ENCODE peak calls at places on chromosomes 16 and 17, in ten cellular contexts. H is type B pancreatic cell; U is omental fat pad; G is B cell; S is aorta; O is NCI-H1694; V is CD8-positive, alpha-beta memory T cell; Z is PC-3; I is activated CD4-positive, alpha-beta T cell treated with anti-CD3 and anti-CD28 coated beads, Interleukin-2, amount 50 U/mL, for 4 hours; X is astrocyte of the hippocampus. K is an unnamed sample.

GRCh38 chr16:69412287-69412686 is 12.1 kb upstream of the CYB5B start:
- DNase-seq in H (no peak), U (no peak), G (no peak), S (no peak), O (no peak), V (no peak), Z (no peak), I (no peak), X (peak), K (peak)

GRCh38 chr17:39573447-39574298 is 34.0 kb downstream of the NEUROD2 start:
- DNase-seq in H (no peak), U (no peak), G (no peak), S (peak), O (no peak), V (no peak), Z (peak), I (no peak), X (peak), K (peak)

GRCh38 chr17:75731086-75731715 is 9.9 kb downstream of the ITGB4 start:
- DNase-seq in H (no peak), U (no peak), G (no peak), S (no peak), O (no peak), V (no peak), Z (no peak), I (no peak), X (no peak), K (no peak)

GRCh38 chr17:48756816-48757215 is 28.3 kb upstream of the HOXB13 start:
- DNase-seq in H (no peak), U (no peak), G (no peak), S (no peak), O (no peak), V (no peak), Z (peak), I (no peak), X (no peak), K (no peak)

GRCh38 chr17:3535253-3535995 is 22.2 kb downstream of the TRPV3 start:
- DNase-seq in H (no peak), U (no peak), G (peak), S (peak), O (no peak), V (peak), Z (peak), I (peak), X (peak), K (peak)

GRCh38 chr17:10205549-10206185 is 7.3 kb upstream of the GAS7 start:
- DNase-seq in H (no peak), U (no peak), G (no peak), S (no peak), O (no peak), V (no peak), Z (no peak), I (no peak), X (no peak), K (no peak)

GRCh38 chr17:29140631-29141483 is 39.3 kb downstream of the MYO18A start:
- DNase-seq in H (no peak), U (no peak), G (peak), S (no peak), O (no peak), V (peak), Z (no peak), I (no peak), X (peak), K (no peak)

GRCh38 chr16:50326835-50327465 is 41.8 kb downstream of the BRD7 start:
- DNase-seq in H (no peak), U (no peak), G (peak), S (no peak), O (no peak), V (peak), Z (peak), I (peak), X (no peak), K (peak)

K was measured in astrocyte of the spinal cord.